ENCODE peak calls at places on chromosomes 13 and 19, in seven cellular contexts. I, X, C, U, M, G and W are unnamed samples.

GRCh38 chr13:99985886-99986527 is 4.4 kb downstream of the ZIC2 start:
- DNase-seq in X (no peak), I (no peak), C (no peak), M (no peak), U (peak; percentile 47), G (no peak), W (no peak)

GRCh38 chr19:17086129-17086528 is 10.6 kb downstream of the MYO9B start:
- DNase-seq in X (no peak), M (no peak), C (no peak), I (no peak), G (no peak), U (no peak), W (no peak)

GRCh38 chr13:42876270-42876714 is 94.9 kb downstream of the FAM216B start:
- DNase-seq in G (no peak), M (no peak), I (no peak), U (peak; percentile 51), X (no peak), C (peak; percentile 45), W (no peak)

GRCh38 chr19:48867922-48868195 is 558 bp downstream of the PLEKHA4 start:
- DNase-seq in X (no peak), M (no peak), C (no peak), U (no peak), I (no peak), G (no peak), W (no peak)

GRCh38 chr19:16208064-16208759 is 10.5 kb downstream of the AP1M1 start:
- DNase-seq in I (no peak), U (no peak), C (no peak), X (no peak), G (no peak), M (no peak), W (no peak)

GRCh38 chr19:11422163-11423068 is 3.3 kb upstream of the RGL3 start:
- DNase-seq in G (peak; percentile 86), I (peak; percentile 73), M (peak; percentile 27), X (peak; percentile 78), C (peak; percentile 68), U (peak; percentile 93), W (no peak)

GRCh38 chr19:13742756-13743155 is 21.6 kb upstream of the MRI1 start:
- DNase-seq in C (peak; percentile 18), U (no peak), X (no peak), G (no peak), I (no peak), M (no peak), W (no peak)

GRCh38 chr13:89688908-89689307 is 1658.6 kb upstream of the MIR17HG start:
- DNase-seq in X (peak; percentile 64), U (no peak), G (peak; percentile 6), M (no peak), C (no peak), I (no peak), W (no peak)

GRCh38 chr13:86584301-86584700 is 785.1 kb upstream of the SLITRK6 start:
- DNase-seq in G (no peak), M (no peak), I (no peak), U (no peak), X (no peak), C (no peak), W (no peak)

GRCh38 chr19:54345938-54346386 is 7.0 kb upstream of the LILRA4 start:
- DNase-seq in I (no peak), U (no peak), M (no peak), X (no peak), G (no peak), C (no peak), W (no peak)

GRCh38 chr19:1981253-1981652 is 34.3 kb downstream of the BTBD2 start:
- DNase-seq in U (no peak), C (no peak), I (no peak), G (no peak), X (no peak), M (no peak), W (no peak)

GRCh38 chr13:46641274-46642081 is 88.5 kb downstream of the LRCH1 start:
- DNase-seq in C (peak; percentile 50), U (no peak), G (no peak), I (no peak), M (no peak), X (peak; percentile 16), W (no peak)

GRCh38 chr13:61485128-61485765 is 69.6 kb upstream of the PCDH20 start:
- DNase-seq in G (no peak), X (no peak), M (no peak), I (no peak), U (no peak), C (no peak), W (no peak)

GRCh38 chr13:44394649-44395048 is 21.0 kb downstream of the SERP2 start:
- DNase-seq in X (no peak), U (no peak), I (no peak), M (no peak), C (no peak), G (no peak), W (no peak)

GRCh38 chr19:56269348-56269747 is 3.2 kb upstream of the EDDM13 start:
- DNase-seq in U (no peak), C (no peak), M (no peak), G (no peak), X (no peak), I (no peak), W (no peak)

GRCh38 chr19:13095934-13096890 is 6.4 kb downstream of the LYL1 start:
- DNase-seq in G (no peak), I (no peak), M (no peak), U (peak; percentile 96), X (no peak), C (no peak), W (no peak)

GRCh38 chr13:44726214-44726613 is 150.1 kb upstream of the TSC22D1 start:
- DNase-seq in G (no peak), U (no peak), C (peak; percentile 94), M (no peak), I (no peak), X (no peak), W (peak; percentile 88)

GRCh38 chr19:48810151-48810550 is 678 bp downstream of the BCAT2 start:
- DNase-seq in G (no peak), X (no peak), I (no peak), M (no peak), U (no peak), C (no peak), W (no peak)

GRCh38 chr19:8336665-8337064 is 6.4 kb downstream of the KANK3 start:
- DNase-seq in U (peak; percentile 37), X (no peak), M (no peak), C (no peak), G (no peak), I (no peak), W (no peak)

GRCh38 chr13:35157143-35157755 is 215.2 kb downstream of the NBEA start:
- DNase-seq in M (no peak), X (peak; percentile 53), I (no peak), C (peak; percentile 75), G (peak; percentile 30), U (peak; percentile 10), W (no peak)

GRCh38 chr13:102021777-102022176 is 380.1 kb downstream of the FGF14 start:
- DNase-seq in U (no peak), G (no peak), X (no peak), C (no peak), M (no peak), I (no peak), W (no peak)

GRCh38 chr13:52760078-52760477 is 20.5 kb upstream of the CNMD start:
- DNase-seq in I (no peak), U (no peak), G (no peak), C (no peak), M (no peak), X (no peak), W (no peak)

GRCh38 chr19:49364083-49364687 is 508 bp downstream of the DKKL1 start:
- DNase-seq in G (no peak), C (no peak), U (peak; percentile 53), I (no peak), X (no peak), M (no peak), W (no peak)

GRCh38 chr13:113179374-113180230 is 21.2 kb downstream of the PROZ start:
- DNase-seq in U (peak; percentile 81), I (no peak), M (peak; percentile 53), C (no peak), X (no peak), G (no peak), W (no peak)

GRCh38 chr13:38490657-38491056 is 141.0 kb downstream of the UFM1 start:
- DNase-seq in C (no peak), U (no peak), X (no peak), G (no peak), I (no peak), M (no peak), W (no peak)

GRCh38 chr13:48401480-48401879 is 11.4 kb downstream of the LPAR6 start:
- DNase-seq in M (no peak), X (no peak), G (no peak), C (no peak), U (no peak), I (no peak), W (no peak)

GRCh38 chr19:46466536-46467199 is 4.7 kb downstream of the PNMA8A start:
- DNase-seq in M (no peak), I (no peak), U (no peak), G (no peak), X (peak; percentile 65), C (peak; percentile 92), W (peak; percentile 72)

DNA sequence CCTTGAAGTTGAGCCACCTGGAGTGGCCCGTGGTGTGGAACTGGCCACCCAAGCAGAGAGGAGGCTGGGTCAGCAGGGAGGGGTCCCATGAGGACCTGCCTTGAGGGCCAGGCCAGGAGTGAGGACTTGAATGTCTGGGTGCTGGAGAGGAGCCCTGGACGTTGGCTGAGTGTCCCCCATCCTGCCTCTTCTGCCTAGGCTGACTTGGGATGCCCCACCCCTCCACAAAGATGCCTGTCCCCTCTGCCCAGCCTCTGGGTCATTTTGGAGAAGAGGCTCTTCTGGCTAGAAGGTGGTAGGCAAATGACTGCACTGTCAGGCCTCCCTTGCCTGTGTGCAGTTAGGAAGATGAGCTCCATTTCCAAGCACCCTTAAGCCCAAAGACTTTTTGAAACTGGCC is 1.7 kb downstream of the SSBP4 start:
- DNase-seq in I (no peak), C (no peak), M (no peak), X (no peak), U (no peak), G (peak; percentile 5), W (no peak)
- H3K4me3 ChIP-seq in I (peak overlapping the region; percentile 63), C (peak overlapping the region; percentile 83), M (peak overlapping the region; percentile 47), X (peak overlapping the region; percentile 92), U (no peak overlapping the region), G (no peak overlapping the region), W (peak overlapping the region; percentile 71)

GRCh38 chr13:95154441-95154886 is 146.8 kb downstream of the ABCC4 start:
- DNase-seq in U (no peak), X (no peak), G (no peak), C (peak; percentile 79), M (no peak), I (no peak), W (no peak)
- H3K4me3 ChIP-seq in U (no peak overlapping the region), X (no peak overlapping the region), G (no peak overlapping the region), C (no peak overlapping the region), M (no peak overlapping the region), I (no peak overlapping the region), W (no peak overlapping the region)

DNA sequence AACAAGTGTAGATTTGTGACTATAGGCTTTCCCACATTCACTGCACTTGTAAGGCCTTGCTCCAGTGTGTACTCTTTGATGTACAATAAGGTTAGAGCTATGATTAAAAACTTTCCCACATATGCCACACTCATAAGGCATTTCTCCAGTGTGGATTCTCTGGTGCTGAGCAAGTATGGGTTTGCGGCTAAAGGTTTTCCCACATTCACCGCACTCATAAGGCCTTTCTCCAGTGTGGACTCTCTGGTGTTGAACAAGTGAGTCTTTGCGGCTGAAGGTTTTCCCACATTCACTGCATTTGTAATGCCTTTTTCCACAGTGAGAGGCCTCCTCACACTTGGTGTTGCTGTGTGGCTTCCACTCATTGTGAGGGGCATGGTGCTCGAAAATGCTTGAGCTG is 3.7 kb downstream of the ZNF772 start:
- DNase-seq in U (no peak), G (no peak), M (no peak), C (peak; percentile 25), I (no peak), X (no peak), W (no peak)
- H3K4me3 ChIP-seq in U (no peak overlapping the region), G (no peak overlapping the region), M (no peak overlapping the region), C (no peak overlapping the region), I (no peak overlapping the region), X (peak overlapping the region; percentile 7), W (no peak overlapping the region)

GRCh38 chr19:43779820-43780219 is 953 bp downstream of the KCNN4 start:
- DNase-seq in I (peak; percentile 43), U (peak; percentile 39), X (no peak), C (no peak), M (no peak), G (no peak), W (no peak)
- H3K4me3 ChIP-seq in I (peak overlapping the region; percentile 42), U (no peak overlapping the region), X (no peak overlapping the region), C (no peak overlapping the region), M (peak overlapping the region; percentile 42), G (no peak overlapping the region), W (no peak overlapping the region)